ENCODE peak calls at places on chromosomes 4 and X, in ten cellular contexts. U, D, F, P, X, W, M, B, H and I are unnamed samples. For H3K4me1, the result is how much of the 10 kb centered on the place peaks cover.

GRCh38 chrX:119410027-119410819 is 11.1 kb downstream of the SLC25A43 start:
- DNase-seq in U (peak), D (peak), F (no peak), P (no peak), X (peak), W (peak), M (no peak), B (no peak), H (no peak), I (peak)

GRCh38 chr4:83709627-83710026 is 173.7 kb downstream of the GPAT3 start:
- DNase-seq in U (no peak), D (no peak), F (no peak), P (no peak), X (no peak), W (no peak), M (no peak), B (no peak), H (no peak), I (no peak)

GRCh38 chrX:150163181-150163930 is 199.8 kb upstream of the MAMLD1 start:
- DNase-seq in U (no peak), D (no peak), F (no peak), P (no peak), X (no peak), W (no peak), M (peak), B (no peak), H (no peak), I (no peak)

GRCh38 chrX:48972214-48973164 is 845 bp upstream of the KCND1 start:
- DNase-seq in U (peak), D (no peak), F (peak), P (peak), X (peak), W (peak), M (no peak), B (no peak), H (no peak), I (no peak)

GRCh38 chrX:20063716-20064351 is 52.9 kb downstream of the MAP7D2 start:
- DNase-seq in U (no peak), D (no peak), F (no peak), P (peak), X (no peak), W (no peak), M (no peak), B (no peak), H (no peak), I (no peak)

GRCh38 chr4:74897390-74897789 is 35.5 kb upstream of the PARM1 start:
- DNase-seq in U (no peak), D (no peak), F (no peak), P (no peak), X (no peak), W (no peak), M (no peak), B (no peak), H (no peak), I (no peak)

GRCh38 chrX:129230850-129231512 is 292.3 kb downstream of the SMARCA1 start:
- DNase-seq in U (no peak), D (no peak), F (no peak), P (no peak), X (peak), W (no peak), M (no peak), B (no peak), H (no peak), I (no peak)

GRCh38 chr4:2060578-2061207 is 1.6 kb downstream of the NAT8L start:
- DNase-seq in U (peak), D (no peak), F (peak), P (no peak), X (no peak), W (no peak), M (no peak), B (peak), H (no peak), I (no peak)

GRCh38 chr4:124322234-124322831 is 390.2 kb downstream of the ANKRD50 start:
- DNase-seq in U (no peak), D (no peak), F (peak), P (peak), X (peak), W (no peak), M (no peak), B (no peak), H (no peak), I (no peak)

GRCh38 chr4:152289963-152290362 is 245.9 kb downstream of the FBXW7 start:
- DNase-seq in U (no peak), D (no peak), F (no peak), P (no peak), X (no peak), W (no peak), M (no peak), B (no peak), H (no peak), I (no peak)

GRCh38 chrX:13208281-13208935 is 111.4 kb downstream of the ATXN3L start:
- DNase-seq in U (no peak), D (no peak), F (no peak), P (no peak), X (peak), W (no peak), M (no peak), B (no peak), H (no peak), I (no peak)

GRCh38 chr4:75048208-75048879 is 115.4 kb downstream of the PARM1 start:
- DNase-seq in U (no peak), D (no peak), F (peak), P (peak), X (no peak), W (no peak), M (no peak), B (no peak), H (no peak), I (no peak)

GRCh38 chrX:149903889-149904748 is 23.1 kb downstream of the MAGEA8 start:
- DNase-seq in U (no peak), D (no peak), F (no peak), P (peak), X (peak), W (no peak), M (no peak), B (no peak), H (peak), I (no peak)

GRCh38 chr4:8559011-8559410 is 21.2 kb upstream of the GPR78 start:
- DNase-seq in U (no peak), D (no peak), F (no peak), P (no peak), X (no peak), W (no peak), M (no peak), B (no peak), H (no peak), I (peak)

GRCh38 chr4:152138451-152138850 is 377.6 kb upstream of the GATB start:
- DNase-seq in U (no peak), D (no peak), F (no peak), P (no peak), X (no peak), W (no peak), M (peak), B (no peak), H (no peak), I (no peak)

GRCh38 chr4:129014566-129015509 is 78.5 kb downstream of the SCLT1 start:
- DNase-seq in U (no peak), D (no peak), F (no peak), P (no peak), X (no peak), W (no peak), M (no peak), B (no peak), H (no peak), I (no peak)

GRCh38 chr4:48173055-48173991 is 39.3 kb upstream of the TXK start:
- DNase-seq in U (no peak), D (no peak), F (no peak), P (peak), X (no peak), W (no peak), M (no peak), B (no peak), H (peak), I (no peak)

GRCh38 chr4:144894525-144894924 is 203.5 kb downstream of the ANAPC10 start:
- DNase-seq in U (peak), D (no peak), F (no peak), P (no peak), X (no peak), W (peak), M (no peak), B (no peak), H (no peak), I (no peak)

GRCh38 chr4:74374561-74375327 is 9.8 kb downstream of the EREG start:
- DNase-seq in U (peak), D (peak), F (no peak), P (no peak), X (no peak), W (peak), M (no peak), B (no peak), H (no peak), I (no peak)

GRCh38 chr4:110196206-110196870 is 2.1 kb downstream of the ELOVL6 start:
- DNase-seq in U (peak), D (peak), F (peak), P (peak), X (peak), W (peak), M (no peak), B (no peak), H (no peak), I (no peak)

GRCh38 chr4:90498175-90498574 is 371.0 kb downstream of the CCSER1 start:
- DNase-seq in U (no peak), D (no peak), F (no peak), P (no peak), X (no peak), W (no peak), M (no peak), B (no peak), H (no peak), I (no peak)

GRCh38 chr4:66585767-66586166 is 915.5 kb upstream of the EPHA5 start:
- DNase-seq in U (no peak), D (no peak), F (no peak), P (no peak), X (no peak), W (no peak), M (no peak), B (no peak), H (no peak), I (no peak)

GRCh38 chr4:151797853-151798252 is 37.0 kb upstream of the GATB start:
- DNase-seq in U (no peak), D (no peak), F (no peak), P (no peak), X (no peak), W (no peak), M (no peak), B (no peak), H (no peak), I (no peak)

GRCh38 chr4:61995717-61996337 is 795.7 kb downstream of the ADGRL3 start:
- DNase-seq in U (no peak), D (no peak), F (no peak), P (no peak), X (no peak), W (no peak), M (no peak), B (no peak), H (no peak), I (no peak)

GRCh38 chr4:130747842-130748241 is 1651.9 kb downstream of the C4orf33 start:
- DNase-seq in U (no peak), D (no peak), F (no peak), P (no peak), X (no peak), W (no peak), M (no peak), B (no peak), H (no peak), I (no peak)

GRCh38 chrX:105999294-105999693 is 39.2 kb downstream of the SERPINA7 start:
- DNase-seq in U (no peak), D (no peak), F (no peak), P (no peak), X (peak), W (no peak), M (no peak), B (no peak), H (no peak), I (no peak)

GRCh38 chrX:39427492-39428289 is 626.4 kb downstream of the MID1IP1 start:
- DNase-seq in U (no peak), D (no peak), F (no peak), P (no peak), X (no peak), W (no peak), M (no peak), B (no peak), H (no peak), I (no peak)

GRCh38 chr4:74516321-74516720 is 71.4 kb downstream of the AREG start:
- DNase-seq in U (no peak), D (no peak), F (no peak), P (no peak), X (no peak), W (no peak), M (no peak), B (no peak), H (no peak), I (no peak)

GRCh38 chrX:16838202-16839066 is 31.7 kb downstream of the RBBP7 start:
- DNase-seq in U (peak), D (no peak), F (no peak), P (no peak), X (no peak), W (no peak), M (no peak), B (no peak), H (no peak), I (no peak)

GRCh38 chr4:1092983-1093361 is 20.4 kb downstream of the RNF212 start:
- DNase-seq in U (no peak), D (no peak), F (no peak), P (no peak), X (no peak), W (no peak), M (no peak), B (no peak), H (no peak), I (no peak)

GRCh38 chrX:29726811-29727210 is 488.6 kb upstream of the MAGEB2 start:
- DNase-seq in U (no peak), D (no peak), F (no peak), P (no peak), X (no peak), W (no peak), M (no peak), B (no peak), H (no peak), I (no peak)

GRCh38 chr4:139175647-139176298 is 1.2 kb downstream of the ELF2 start:
- DNase-seq in U (no peak), D (no peak), F (peak), P (no peak), X (no peak), W (no peak), M (no peak), B (no peak), H (no peak), I (no peak)

GRCh38 chr4:116668190-116668589 is 417.2 kb downstream of the TRAM1L1 start:
- DNase-seq in U (no peak), D (no peak), F (no peak), P (no peak), X (no peak), W (no peak), M (no peak), B (no peak), H (no peak), I (no peak)

GRCh38 chrX:139246295-139246694 is 284.2 kb upstream of the F9 start:
- DNase-seq in U (no peak), D (no peak), F (no peak), P (no peak), X (no peak), W (no peak), M (no peak), B (no peak), H (no peak), I (no peak)

GRCh38 chr4:158885564-158885963 is 116.7 kb downstream of the FNIP2 start:
- DNase-seq in U (no peak), D (no peak), F (no peak), P (no peak), X (no peak), W (no peak), M (no peak), B (no peak), H (no peak), I (no peak)

GRCh38 chrX:111756486-111756885 is 75.5 kb downstream of the ALG13 start:
- DNase-seq in U (no peak), D (no peak), F (no peak), P (no peak), X (no peak), W (no peak), M (no peak), B (no peak), H (no peak), I (no peak)
- TF ChIP-seq POLR2AphosphoS5 in U (no peak), D (no peak), F (no peak), P (no peak), X (no peak), W (no peak), M (no peak), B (no peak), H (no peak), I (no peak)

GRCh38 chr4:24219171-24219570 is 329.3 kb upstream of the PPARGC1A start:
- DNase-seq in U (no peak), D (no peak), F (no peak), P (no peak), X (no peak), W (no peak), M (no peak), B (no peak), H (no peak), I (no peak)
- TF ChIP-seq EP300 in U (no peak), D (no peak), F (no peak), P (no peak), X (no peak), W (no peak), M (no peak), B (no peak), H (no peak), I (no peak)

GRCh38 chr4:112284662-112285411 is 867 bp downstream of the TIFA start:
- DNase-seq in U (peak), D (no peak), F (peak), P (peak), X (no peak), W (no peak), M (no peak), B (no peak), H (no peak), I (no peak)
- H3K4me1 ChIP-seq in U (under half), D (under half), F (under half), P (under half), X (half or more), W (under half), M (under half), B (under half), H (under half), I (under half)

GRCh38 chrX:23745786-23746185 is 2.7 kb upstream of the ACOT9 start:
- DNase-seq in U (no peak), D (no peak), F (no peak), P (no peak), X (no peak), W (no peak), M (no peak), B (no peak), H (no peak), I (no peak)

GRCh38 chrX:23742174-23742692 is 843 bp downstream of the ACOT9 start:
- DNase-seq in U (peak), D (peak), F (peak), P (peak), X (peak), W (peak), M (no peak), B (peak), H (no peak), I (peak)

GRCh38 chrX:23737413-23737812 is 5.7 kb downstream of the ACOT9 start:
- DNase-seq in U (no peak), D (no peak), F (no peak), P (no peak), X (no peak), W (no peak), M (no peak), B (no peak), H (no peak), I (no peak)

DNA sequence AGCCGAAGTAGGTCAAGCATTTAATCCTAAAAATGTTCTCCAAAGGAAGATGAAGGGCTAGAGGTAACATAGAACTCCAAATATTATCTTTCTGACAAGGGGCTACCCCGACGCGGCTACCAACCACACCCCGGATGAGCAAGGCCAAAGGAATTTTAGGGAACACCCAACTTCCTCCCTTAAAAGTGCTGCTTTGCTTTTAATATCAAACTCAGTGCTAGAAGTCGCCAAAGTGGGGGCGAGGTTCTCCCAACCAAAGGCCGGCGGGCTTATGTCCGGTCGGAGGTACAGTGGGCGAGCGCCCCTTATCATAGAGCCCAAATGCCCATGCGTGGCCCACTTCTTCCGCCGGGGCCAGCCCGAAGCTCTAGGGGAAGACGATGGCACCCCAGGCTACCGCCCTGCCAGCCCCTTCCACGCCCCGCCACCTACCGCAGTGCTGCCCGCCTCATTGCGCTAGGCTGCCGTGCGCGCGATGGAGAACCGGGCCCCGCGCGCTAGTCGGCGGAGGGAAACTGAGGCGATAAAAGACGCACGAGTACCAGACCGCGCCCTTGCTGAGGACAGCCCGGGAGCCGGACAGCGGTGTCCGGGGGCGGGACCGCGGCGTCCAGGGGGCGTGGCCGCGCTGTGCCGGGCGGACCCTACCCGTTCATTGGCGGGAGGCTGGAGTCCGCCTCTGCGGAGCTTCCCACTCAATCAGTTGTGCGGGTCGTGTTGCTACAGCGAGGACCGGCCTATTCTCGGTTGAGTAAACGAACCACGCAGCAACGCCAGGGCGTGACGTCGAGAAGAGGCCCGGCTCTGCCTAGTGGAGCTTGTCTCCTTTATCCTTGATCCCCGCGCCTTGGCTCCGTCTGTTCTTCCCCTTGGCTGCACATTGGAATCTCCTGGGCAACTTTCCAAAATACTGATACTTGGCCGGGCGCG is at the start of gene ACOT9:
- DNase-seq in U (peak), D (peak), F (peak), P (peak), X (peak), W (peak), M (peak), B (peak), H (peak), I (peak)
- TF ChIP-seq POLR2AphosphoS5 in U (peak), D (peak), F (no peak), P (no peak), X (peak), W (peak), M (peak), B (no peak), H (peak), I (peak)

GRCh38 chr4:183830438-183830985 is 74.6 kb upstream of the STOX2 start:
- DNase-seq in U (no peak), D (no peak), F (no peak), P (no peak), X (no peak), W (peak), M (no peak), B (no peak), H (no peak), I (no peak)
- TF ChIP-seq EP300 in U (no peak), D (no peak), F (no peak), P (no peak), X (no peak), W (no peak), M (no peak), B (no peak), H (no peak), I (no peak)

DNA sequence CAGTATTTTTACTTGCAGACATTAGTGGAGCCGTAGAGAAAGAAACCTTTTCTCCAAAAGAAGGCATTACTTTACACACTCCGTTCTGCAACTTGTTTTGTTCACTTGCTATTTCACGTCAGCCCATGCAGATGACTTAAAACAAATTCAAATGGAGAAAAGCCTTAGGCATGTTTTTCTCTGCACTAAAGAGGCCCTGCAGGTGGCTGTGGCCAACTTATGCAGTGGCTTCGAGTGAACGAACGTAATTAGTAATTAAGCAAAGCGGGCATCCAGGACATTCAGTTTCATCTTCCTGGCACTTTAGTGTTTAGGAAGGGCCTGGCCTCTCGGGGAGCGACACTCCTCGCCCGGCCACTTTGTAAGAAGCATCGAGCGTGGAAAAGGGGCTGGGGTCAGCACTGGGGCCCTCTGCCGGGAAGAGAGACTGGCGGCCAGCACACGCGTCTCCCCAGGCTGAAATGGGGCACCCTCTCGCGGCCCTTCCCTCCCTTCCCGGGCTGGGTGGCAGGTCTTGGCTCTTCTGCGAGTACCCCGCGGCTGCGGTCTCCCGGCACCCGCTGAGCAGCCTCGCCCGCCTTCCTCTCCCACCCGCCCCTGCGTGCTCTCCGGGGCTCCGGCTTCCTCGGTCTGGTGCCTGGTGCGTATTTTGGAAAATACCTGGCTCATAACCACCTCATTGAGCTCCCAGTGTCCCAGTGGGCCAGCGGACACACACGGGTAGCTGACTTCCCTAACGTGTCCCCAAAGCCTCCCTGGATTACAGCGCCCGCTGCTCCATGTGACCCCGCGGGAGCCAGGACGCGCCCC is 706 bp upstream of the CYP4V2 start:
- DNase-seq in U (peak), D (peak), F (peak), P (peak), X (no peak), W (peak), M (no peak), B (no peak), H (no peak), I (no peak)
- H3K4me1 ChIP-seq in U (under half), D (under half), F (under half), P (under half), X (under half), W (under half), M (under half), B (under half), H (under half), I (under half)

GRCh38 chr4:31360786-31361185 is 640.6 kb downstream of the PCDH7 start:
- DNase-seq in U (no peak), D (no peak), F (no peak), P (no peak), X (no peak), W (no peak), M (no peak), B (no peak), H (no peak), I (no peak)
- TF ChIP-seq POLR2AphosphoS5 in U (no peak), D (no peak), F (no peak), P (no peak), X (no peak), W (no peak), M (no peak), B (no peak), H (no peak), I (no peak)

GRCh38 chr4:26854701-26855100 is 5.9 kb upstream of the STIM2 start:
- DNase-seq in U (no peak), D (no peak), F (no peak), P (no peak), X (no peak), W (no peak), M (no peak), B (no peak), H (no peak), I (no peak)
- TF ChIP-seq EP300 in U (no peak), D (no peak), F (no peak), P (no peak), X (no peak), W (no peak), M (no peak), B (no peak), H (no peak), I (no peak)